ENCODE peak calls at places on chromosomes 5 and 9, in nine cellular contexts. X is right lobe of liver, V is AG04449, O is tibial artery, C is fibroblast of pulmonary artery, D is GM12865, J is kidney epithelial cell, R is PC-9, U is RWPE1. Z is an unnamed sample.

GRCh38 chr9:100028201-100028784 is 70.5 kb downstream of the ERP44 start:
- DNase-seq in J (peak), X (peak), V (peak), D (peak), U (peak), C (peak), R (peak), O (peak), Z (no peak)

GRCh38 chr9:76699966-76700365 is 64.3 kb upstream of the PCA3 start:
- DNase-seq in O (no peak), C (peak), R (no peak), J (no peak), U (no peak), V (peak), D (no peak), X (no peak), Z (no peak)

GRCh38 chr9:110015759-110016158 is 192.2 kb downstream of the C9orf152 start:
- DNase-seq in D (no peak), C (peak), O (no peak), X (no peak), V (no peak), U (peak), J (peak), R (peak), Z (no peak)

GRCh38 chr9:16202913-16203734 is 650.3 kb downstream of the CCDC171 start:
- DNase-seq in J (peak), C (peak), R (peak), D (no peak), V (peak), O (no peak), X (no peak), U (peak), Z (no peak)

GRCh38 chr5:111680737-111681413 is 76.1 kb downstream of the NREP start:
- DNase-seq in X (peak), R (peak), C (peak), D (no peak), J (peak), U (peak), V (peak), O (peak), Z (no peak)

GRCh38 chr5:172093965-172094364 is 87.5 kb upstream of the FBXW11 start:
- DNase-seq in C (peak), J (no peak), O (no peak), U (no peak), V (no peak), X (no peak), D (no peak), R (no peak), Z (no peak)

GRCh38 chr5:35785601-35786085 is 71.0 kb upstream of the IL7R start:
- DNase-seq in J (no peak), V (no peak), R (no peak), D (no peak), O (no peak), U (no peak), C (no peak), X (no peak), Z (no peak)

GRCh38 chr5:106292654-106293053 is 1378.1 kb downstream of the EFNA5 start:
- DNase-seq in X (no peak), C (no peak), U (no peak), J (no peak), V (no peak), D (no peak), O (no peak), R (no peak), Z (no peak)

GRCh38 chr5:172150514-172151425 is 37.3 kb downstream of the STK10 start:
- DNase-seq in D (peak), J (no peak), U (no peak), O (peak), C (no peak), X (peak), V (no peak), R (no peak), Z (no peak)

GRCh38 chr9:27771803-27772545 is 198.7 kb upstream of the C9orf72 start:
- DNase-seq in C (peak), V (no peak), U (peak), X (no peak), D (no peak), J (peak), R (no peak), O (no peak), Z (no peak)

GRCh38 chr5:96257904-96258303 is 175.1 kb downstream of the PCSK1 start:
- DNase-seq in V (peak), U (no peak), D (no peak), J (peak), O (no peak), R (no peak), C (peak), X (no peak), Z (no peak)

GRCh38 chr9:18189876-18190670 is 283.9 kb upstream of the ADAMTSL1 start:
- DNase-seq in J (no peak), O (no peak), D (no peak), C (no peak), V (no peak), R (no peak), X (no peak), U (no peak), Z (no peak)

GRCh38 chr5:129284010-129284409 is 176.1 kb upstream of the ADAMTS19 start:
- DNase-seq in C (no peak), J (no peak), U (no peak), D (no peak), R (no peak), V (no peak), O (no peak), X (no peak), Z (no peak)

GRCh38 chr5:93621340-93621872 is 38.4 kb downstream of the NR2F1 start:
- DNase-seq in D (no peak), R (peak), U (peak), C (peak), V (no peak), J (no peak), X (peak), O (peak), Z (no peak)

GRCh38 chr5:72246239-72246580 is 73.8 kb downstream of the MRPS27 start:
- DNase-seq in C (peak), V (no peak), X (no peak), R (no peak), O (no peak), J (no peak), U (no peak), D (peak), Z (no peak)

GRCh38 chr9:126367646-126368419 is 41.2 kb downstream of the MVB12B start:
- DNase-seq in J (no peak), D (no peak), R (peak), V (no peak), U (no peak), O (no peak), C (no peak), X (no peak), Z (no peak)

GRCh38 chr5:139382371-139382770 is 726 bp downstream of the SLC23A1 start:
- DNase-seq in J (no peak), D (no peak), X (no peak), R (no peak), U (no peak), O (no peak), C (no peak), V (no peak), Z (peak)

GRCh38 chr9:13149454-13149853 is 130.0 kb downstream of the MPDZ start:
- DNase-seq in U (no peak), J (no peak), O (no peak), D (no peak), R (no peak), C (no peak), V (no peak), X (peak), Z (no peak)

GRCh38 chr9:107866912-107867311 is 377.3 kb upstream of the KLF4 start:
- DNase-seq in X (no peak), C (peak), V (no peak), D (no peak), O (no peak), R (no peak), U (no peak), J (peak), Z (no peak)

GRCh38 chr5:141084487-141084989 is 9.9 kb upstream of the PCDHB2 start:
- DNase-seq in V (no peak), C (peak), U (peak), R (peak), D (peak), J (peak), O (no peak), X (peak), Z (no peak)

GRCh38 chr9:136409557-136410455 is 608 bp downstream of the ENTR1 start:
- DNase-seq in O (no peak), D (peak), C (peak), V (no peak), R (peak), X (peak), U (peak), J (no peak), Z (no peak)

GRCh38 chr9:83508072-83508471 is 30.1 kb downstream of the FRMD3 start:
- DNase-seq in J (no peak), R (no peak), U (no peak), X (no peak), D (no peak), V (no peak), O (no peak), C (peak), Z (no peak)

GRCh38 chr9:71624728-71625127 is 143.6 kb downstream of the CEMIP2 start:
- DNase-seq in R (no peak), V (no peak), X (no peak), J (no peak), C (no peak), D (no peak), O (no peak), U (no peak), Z (no peak)
- TF ChIP-seq CTCF in R (peak), V (no peak), X (no peak), J (no peak), C (peak), D (no peak), O (no peak), U (no peak), Z (no peak)

GRCh38 chr5:37034955-37035354 is 158.4 kb downstream of the NIPBL start:
- DNase-seq in R (no peak), J (no peak), O (no peak), X (no peak), V (no peak), U (no peak), C (no peak), D (no peak), Z (no peak)
- TF ChIP-seq CTCF in R (no peak), J (no peak), O (no peak), X (no peak), V (no peak), U (no peak), C (no peak), D (no peak), Z (no peak)

DNA sequence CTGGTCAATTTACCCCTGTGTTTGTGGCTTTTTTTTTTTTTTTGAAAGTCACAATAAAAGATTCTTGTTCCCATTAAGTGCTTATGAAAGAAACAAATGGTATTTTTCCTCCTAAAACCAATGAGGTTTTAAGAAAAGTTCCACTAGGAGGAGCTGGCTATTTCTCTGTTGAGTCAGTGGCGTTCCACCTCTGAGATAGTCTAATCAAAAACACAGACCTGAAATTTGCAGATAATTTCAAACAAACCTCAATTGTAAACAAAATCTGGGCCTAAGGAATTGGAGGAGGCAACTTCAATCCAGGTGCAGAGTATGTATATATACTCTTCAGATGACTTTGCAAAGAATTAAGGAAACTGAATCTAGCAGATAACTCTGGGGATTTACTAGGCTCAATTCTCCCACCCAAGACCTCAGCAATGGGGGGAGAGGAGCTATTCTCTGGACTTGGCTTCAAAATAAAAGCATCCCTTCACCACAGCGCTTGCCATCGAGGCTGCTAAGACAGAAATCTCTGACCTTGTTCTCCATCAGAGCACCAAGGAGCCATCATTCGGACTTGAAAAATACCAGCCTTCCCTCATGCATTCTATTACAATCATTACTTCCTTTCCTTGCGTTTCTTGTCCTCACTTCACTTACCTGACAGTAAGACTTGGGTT is 52.4 kb downstream of the FANCC start:
- DNase-seq in U (no peak), D (no peak), X (no peak), R (no peak), J (no peak), O (no peak), V (no peak), C (peak), Z (no peak)
- TF ChIP-seq CTCF in U (peak), D (no peak), X (peak), R (peak), J (peak), O (peak), V (peak), C (peak), Z (peak)

GRCh38 chr9:79233542-79233941 is 338.2 kb upstream of the TLE4 start:
- DNase-seq in X (no peak), V (no peak), U (peak), R (peak), J (no peak), O (no peak), D (peak), C (peak), Z (no peak)
- TF ChIP-seq CTCF in X (peak), V (peak), U (no peak), R (peak), J (peak), O (no peak), D (peak), C (peak), Z (peak)

GRCh38 chr9:68920921-68921320 is 93.0 kb downstream of the PRKACG start:
- DNase-seq in D (no peak), J (no peak), C (no peak), V (no peak), X (no peak), U (no peak), R (no peak), O (no peak), Z (no peak)

GRCh38 chr9:68923480-68923879 is 90.4 kb downstream of the PRKACG start:
- DNase-seq in X (no peak), C (no peak), O (no peak), R (no peak), D (no peak), J (no peak), V (no peak), U (no peak), Z (no peak)

GRCh38 chr9:68919666-68920065 is 94.2 kb downstream of the PRKACG start:
- DNase-seq in J (no peak), C (no peak), V (no peak), R (no peak), U (no peak), X (no peak), O (no peak), D (peak), Z (no peak)

GRCh38 chr9:68927165-68927564 is 86.7 kb downstream of the PRKACG start:
- DNase-seq in V (no peak), O (no peak), J (no peak), R (no peak), D (no peak), C (no peak), X (no peak), U (no peak), Z (no peak)

DNA sequence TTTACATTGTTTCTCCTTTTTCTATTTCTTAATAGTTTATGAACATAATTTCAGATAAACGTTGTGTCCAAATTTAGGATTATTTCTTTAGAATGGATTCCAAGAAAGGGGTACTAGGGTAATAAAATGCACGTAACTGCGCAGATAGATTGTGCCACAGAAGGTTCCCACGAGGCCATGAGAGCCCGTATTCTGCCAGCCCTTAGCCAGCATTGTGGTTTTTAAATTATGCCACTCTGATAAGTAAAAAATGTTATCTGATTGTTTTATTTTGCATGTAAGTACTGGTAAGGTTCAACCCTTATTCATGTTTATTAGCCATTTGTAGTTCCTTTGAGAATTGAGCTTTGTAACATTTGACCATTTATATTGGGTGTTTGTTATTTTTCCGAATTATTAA is 88.7 kb downstream of the PRKACG start:
- DNase-seq in U (no peak), C (no peak), J (no peak), D (no peak), X (no peak), V (no peak), R (no peak), O (no peak), Z (no peak)
- TF ChIP-seq CTCF in U (no peak), C (no peak), J (no peak), D (no peak), X (no peak), V (no peak), R (no peak), O (no peak), Z (no peak)

GRCh38 chr5:133284306-133284705 is 232.5 kb downstream of the HSPA4 start:
- DNase-seq in D (no peak), R (no peak), X (no peak), J (no peak), O (no peak), U (no peak), V (no peak), C (no peak), Z (no peak)
- TF ChIP-seq CTCF in D (no peak), R (no peak), X (no peak), J (no peak), O (no peak), U (no peak), V (no peak), C (no peak), Z (no peak)

GRCh38 chr5:181142054-181142453 is 5.3 kb upstream of the OR2V2 start:
- DNase-seq in X (no peak), R (no peak), J (no peak), C (no peak), O (no peak), U (no peak), D (peak), V (no peak), Z (no peak)
- TF ChIP-seq CTCF in X (no peak), R (no peak), J (no peak), C (no peak), O (no peak), U (no peak), D (no peak), V (no peak), Z (no peak)

DNA sequence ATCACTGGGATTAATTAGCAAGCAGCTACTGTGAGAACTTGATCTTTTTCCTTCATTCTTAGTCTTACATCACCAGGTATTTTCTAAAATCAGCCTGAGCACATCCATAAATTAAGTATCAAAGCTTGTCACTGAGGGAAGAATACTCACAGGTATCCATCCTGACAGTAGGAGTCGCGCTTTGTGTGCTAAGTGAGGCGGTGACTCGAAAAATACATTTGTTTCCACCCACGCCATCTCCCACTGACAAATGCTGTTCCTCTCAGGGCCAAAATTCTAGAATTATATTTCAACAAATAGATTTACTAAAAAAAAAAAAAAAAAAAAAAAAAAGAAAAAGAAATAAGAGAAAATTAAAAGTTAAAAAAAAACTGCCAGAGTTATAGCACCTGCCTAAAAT is 34.1 kb upstream of the GABRB2 start:
- DNase-seq in X (no peak), J (no peak), V (no peak), C (no peak), O (no peak), U (no peak), R (no peak), D (no peak), Z (no peak)
- TF ChIP-seq CTCF in X (no peak), J (no peak), V (no peak), C (no peak), O (no peak), U (no peak), R (no peak), D (no peak), Z (no peak)

DNA sequence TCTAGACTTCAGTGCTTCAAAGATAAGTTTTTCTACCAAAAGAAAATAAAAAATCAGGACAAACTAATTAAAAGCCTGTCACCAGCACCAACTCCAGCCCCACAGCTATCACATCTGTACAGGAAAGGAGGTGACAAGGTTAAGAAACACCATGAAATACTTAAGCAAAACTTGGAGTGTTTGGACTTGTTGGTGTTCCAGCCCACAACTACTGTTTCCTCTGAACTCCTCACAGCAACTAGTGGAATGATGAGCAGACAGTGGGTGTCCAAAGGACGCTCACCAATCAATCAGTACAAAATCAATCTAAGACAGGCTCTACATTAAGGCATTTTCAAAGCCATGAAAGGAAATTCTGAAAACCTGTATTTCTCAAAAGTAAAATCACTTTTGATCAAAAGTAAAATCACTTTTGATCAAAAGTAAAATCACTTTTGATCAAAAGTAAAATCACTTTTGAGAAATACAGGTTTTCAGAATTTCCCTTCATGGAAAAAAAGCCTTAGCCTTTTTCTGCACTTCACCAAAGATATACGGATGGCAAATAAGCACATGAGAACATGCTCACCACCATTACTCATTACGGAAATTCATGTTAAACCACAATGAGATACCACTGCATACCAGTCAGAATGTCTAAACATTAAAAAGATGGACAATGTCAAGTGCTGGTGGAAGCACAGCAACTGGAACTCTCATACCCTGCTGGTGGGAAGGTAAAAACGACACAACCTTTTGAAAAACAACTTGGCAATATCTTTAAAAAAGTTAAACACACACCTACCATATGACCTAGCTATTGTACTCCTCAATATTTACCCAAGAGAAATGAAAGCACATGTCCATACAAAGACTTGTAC is 79.7 kb downstream of the MED27 start:
- DNase-seq in J (peak), U (peak), V (peak), O (no peak), R (no peak), D (no peak), C (peak), X (no peak), Z (no peak)
- TF ChIP-seq CTCF in J (peak), U (no peak), V (peak), O (no peak), R (no peak), D (no peak), C (peak), X (no peak), Z (no peak)

DNA sequence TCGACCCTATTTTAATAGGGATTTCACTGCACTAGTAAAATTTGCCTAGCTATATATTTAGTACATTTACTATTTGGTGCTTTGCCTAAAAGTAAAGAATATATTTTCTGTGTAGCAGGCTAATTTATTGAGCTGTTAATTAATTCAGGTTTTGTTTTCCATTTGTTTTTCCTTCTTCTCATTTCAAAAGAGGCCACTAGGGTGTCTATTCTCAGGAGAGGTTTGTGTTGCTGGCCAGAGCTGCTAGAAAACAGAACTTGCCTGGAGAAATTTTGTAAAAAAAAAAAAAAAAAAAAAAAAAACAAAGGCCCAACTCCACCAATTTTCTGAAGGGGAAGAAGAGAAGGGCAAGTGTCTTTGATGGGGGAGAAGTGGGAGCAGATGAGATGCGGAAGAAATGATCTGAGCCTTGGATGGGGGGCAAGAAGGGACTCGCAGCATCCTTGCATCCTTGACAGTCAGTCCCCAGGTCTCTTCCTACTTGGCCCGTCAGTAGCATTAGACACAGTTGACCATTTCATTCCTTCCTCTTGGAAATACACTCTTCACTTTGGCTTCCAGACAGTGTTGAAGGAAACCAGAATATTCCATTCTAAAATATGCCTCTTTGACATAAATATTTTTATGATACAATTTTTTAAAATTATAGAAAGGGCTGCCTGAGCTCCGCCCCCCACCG is 318.5 kb downstream of the TRPM3 start:
- DNase-seq in U (no peak), R (no peak), J (no peak), D (no peak), O (no peak), V (no peak), C (no peak), X (no peak), Z (no peak)
- TF ChIP-seq CTCF in U (no peak), R (no peak), J (no peak), D (no peak), O (no peak), V (no peak), C (no peak), X (no peak), Z (no peak)